ENCODE peak calls at places on chromosome 19, in five cellular contexts. C is PC-9; E is testis; P is naive thymus-derived CD4-positive, alpha-beta T cell; V is thoracic aorta. D is an unnamed sample. For H3K36me3 and H3K27me3, the result is how much of the 10 kb centered on the place peaks cover.

GRCh38 chr19:7899751-7900352 is 3.8 kb upstream of the MAP2K7 start:
- DNase-seq in C (no peak), E (no peak), P (no peak), V (no peak), D (no peak)

GRCh38 chr19:51689751-51690358 is 3.3 kb upstream of the SPACA6 start:
- DNase-seq in C (peak), E (peak), P (no peak), V (no peak), D (no peak)

GRCh38 chr19:9674669-9675357 is at the start of gene ZNF562:
- DNase-seq in C (peak), E (peak), P (peak), V (peak), D (peak)

GRCh38 chr19:6233827-6234511 is 45.8 kb downstream of the MLLT1 start:
- DNase-seq in C (no peak), E (no peak), P (no peak), V (no peak), D (no peak)

GRCh38 chr19:13803038-13803437 is 7.8 kb downstream of the ZSWIM4 start:
- DNase-seq in C (peak), E (no peak), P (no peak), V (no peak), D (peak)

GRCh38 chr19:10587022-10587838 is at the start of gene AP1M2:
- DNase-seq in C (peak), E (no peak), P (no peak), V (no peak), D (no peak)

GRCh38 chr19:2424686-2425621 is 2.4 kb downstream of the TIMM13 start:
- DNase-seq in C (no peak), E (peak), P (no peak), V (no peak), D (no peak)

GRCh38 chr19:58261968-58262921 is 16.5 kb upstream of the ZNF8 start:
- DNase-seq in C (no peak), E (no peak), P (no peak), V (no peak), D (no peak)

DNA sequence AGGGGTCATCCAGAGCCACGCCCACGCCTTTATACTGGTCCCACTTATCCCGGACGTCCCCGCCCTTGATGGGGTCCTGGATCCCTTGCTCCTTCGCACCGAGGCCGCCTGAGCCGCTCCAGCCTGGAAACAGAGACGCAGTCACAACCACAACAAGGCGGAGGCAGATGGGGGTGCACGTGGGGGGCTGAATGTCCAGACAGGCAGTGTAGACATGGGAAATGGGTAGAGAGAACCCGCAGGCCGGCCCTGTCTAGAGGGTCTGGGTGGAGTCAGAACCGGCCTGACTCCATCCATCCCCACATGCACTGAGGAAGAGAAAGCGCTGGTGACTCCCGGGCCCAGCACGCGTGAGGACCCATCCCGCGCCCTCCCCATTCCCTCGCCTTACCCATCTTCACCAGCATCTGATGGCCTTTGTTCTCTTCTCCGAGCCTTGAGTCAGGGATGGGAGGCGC is 23.0 kb downstream of the CHERP start:
- DNase-seq in C (no peak), E (no peak), P (no peak), V (no peak), D (no peak)
- H3K36me3 ChIP-seq in C (under half), E (under half), P (half or more), V (half or more), D (half or more)

GRCh38 chr19:35861640-35862160 is 5.0 kb downstream of the KIRREL2 start:
- DNase-seq in C (no peak), E (no peak), P (no peak), V (no peak), D (no peak)

GRCh38 chr19:35859414-35859813 is 2.7 kb downstream of the KIRREL2 start:
- DNase-seq in C (no peak), E (no peak), P (no peak), V (no peak), D (no peak)

GRCh38 chr19:35860818-35861639 is 4.3 kb downstream of the KIRREL2 start:
- DNase-seq in C (no peak), E (no peak), P (no peak), V (no peak), D (no peak)

GRCh38 chr19:35862528-35862927 is 5.8 kb downstream of the KIRREL2 start:
- DNase-seq in C (no peak), E (peak), P (no peak), V (no peak), D (no peak)

GRCh38 chr19:35860436-35860817 is 3.7 kb downstream of the KIRREL2 start:
- DNase-seq in C (no peak), E (no peak), P (no peak), V (no peak), D (no peak)
- H3K27me3 ChIP-seq in C (half or more), E (under half), P (under half), V (under half), D (under half)

DNA sequence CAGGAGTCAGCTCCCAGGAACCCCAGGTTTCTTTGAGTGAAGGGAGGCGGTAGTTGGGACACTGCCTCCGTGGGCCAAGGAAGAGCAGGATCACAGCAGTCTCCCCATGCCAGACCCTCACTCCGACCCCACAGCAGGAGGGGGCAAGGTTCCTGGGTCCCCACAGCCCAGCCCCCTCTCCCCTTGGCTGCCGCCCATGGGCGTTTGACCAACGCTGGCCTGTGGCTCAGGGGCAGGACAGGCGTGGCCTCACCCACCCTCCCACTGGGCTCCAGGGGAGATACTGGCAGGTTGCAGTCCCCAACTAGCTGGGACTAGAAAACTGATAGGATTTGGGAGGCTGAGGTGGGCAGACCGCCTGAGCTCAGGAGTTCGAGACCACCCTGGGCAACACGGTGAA is 9.2 kb downstream of the COPE start:
- DNase-seq in C (no peak), E (no peak), P (no peak), V (no peak), D (no peak)
- H3K36me3 ChIP-seq in C (under half), E (under half), P (half or more), V (half or more), D (under half)

GRCh38 chr19:16325161-16325527 is 518 bp downstream of the KLF2 start:
- DNase-seq in C (peak), E (peak), P (no peak), V (no peak), D (no peak)
- H3K27me3 ChIP-seq in C (under half), E (under half), P (under half), V (under half), D (under half)

GRCh38 chr19:19635313-19635702 is 7.3 kb upstream of the LPAR2 start:
- DNase-seq in C (no peak), E (no peak), P (no peak), V (no peak), D (no peak)
- H3K36me3 ChIP-seq in C (under half), E (under half), P (half or more), V (under half), D (under half)

GRCh38 chr19:35755160-35755549 is 1.7 kb downstream of the HSPB6 start:
- DNase-seq in C (no peak), E (no peak), P (no peak), V (no peak), D (no peak)
- H3K27me3 ChIP-seq in C (under half), E (under half), P (under half), V (under half), D (under half)